ENCODE peak calls at places on chromosomes 7 and 10, in five cellular contexts. One of them, this sample, is unnamed.

GRCh38 chr10:112379635-112380296 is 5.8 kb downstream of the ACSL5 start:
- DNase-seq in activated naive CD8-positive, alpha-beta T cell treated with anti-CD3 and anti-CD28 coated beads, Interleukin-2, amount 50 U/mL, for 24 hours: no peak
- DNase-seq in lung: no peak
- DNase-seq in psoas muscle: no peak
- DNase-seq in NCI-H1092: no peak
- DNase-seq in this sample: no peak

GRCh38 chr10:69641261-69641980 is 11.4 kb downstream of the FAM241B start:
- DNase-seq in lung: no peak
- DNase-seq in NCI-H1092: no peak
- DNase-seq in psoas muscle: no peak
- DNase-seq in activated naive CD8-positive, alpha-beta T cell treated with anti-CD3 and anti-CD28 coated beads, Interleukin-2, amount 50 U/mL, for 24 hours: no peak
- DNase-seq in this sample: no peak

GRCh38 chr7:7157177-7157886 is 25.0 kb upstream of the C1GALT1 start:
- DNase-seq in NCI-H1092: no peak
- DNase-seq in lung: no peak
- DNase-seq in activated naive CD8-positive, alpha-beta T cell treated with anti-CD3 and anti-CD28 coated beads, Interleukin-2, amount 50 U/mL, for 24 hours: peak
- DNase-seq in psoas muscle: no peak
- DNase-seq in this sample: no peak

GRCh38 chr7:155233703-155234492 is 63.8 kb upstream of the INSIG1 start:
- DNase-seq in psoas muscle: no peak
- DNase-seq in NCI-H1092: no peak
- DNase-seq in lung: no peak
- DNase-seq in activated naive CD8-positive, alpha-beta T cell treated with anti-CD3 and anti-CD28 coated beads, Interleukin-2, amount 50 U/mL, for 24 hours: no peak
- DNase-seq in this sample: no peak

GRCh38 chr10:48447356-48448215 is 141.1 kb downstream of the MAPK8 start:
- DNase-seq in activated naive CD8-positive, alpha-beta T cell treated with anti-CD3 and anti-CD28 coated beads, Interleukin-2, amount 50 U/mL, for 24 hours: no peak
- DNase-seq in lung: no peak
- DNase-seq in NCI-H1092: no peak
- DNase-seq in psoas muscle: no peak
- DNase-seq in this sample: no peak

GRCh38 chr10:32955299-32955772 is 2.7 kb downstream of the ITGB1 start:
- DNase-seq in lung: no peak
- DNase-seq in NCI-H1092: no peak
- DNase-seq in psoas muscle: no peak
- DNase-seq in activated naive CD8-positive, alpha-beta T cell treated with anti-CD3 and anti-CD28 coated beads, Interleukin-2, amount 50 U/mL, for 24 hours: no peak
- DNase-seq in this sample: no peak

GRCh38 chr10:95485445-95485844 is 75.7 kb downstream of the SORBS1 start:
- DNase-seq in NCI-H1092: no peak
- DNase-seq in lung: no peak
- DNase-seq in activated naive CD8-positive, alpha-beta T cell treated with anti-CD3 and anti-CD28 coated beads, Interleukin-2, amount 50 U/mL, for 24 hours: no peak
- DNase-seq in psoas muscle: no peak
- DNase-seq in this sample: no peak

GRCh38 chr10:88598060-88598459 is 11.5 kb downstream of the LIPJ start:
- DNase-seq in psoas muscle: no peak
- DNase-seq in activated naive CD8-positive, alpha-beta T cell treated with anti-CD3 and anti-CD28 coated beads, Interleukin-2, amount 50 U/mL, for 24 hours: no peak
- DNase-seq in NCI-H1092: no peak
- DNase-seq in lung: no peak
- DNase-seq in this sample: no peak

GRCh38 chr10:61000769-61001730 is 57.1 kb upstream of the RHOBTB1 start:
- DNase-seq in activated naive CD8-positive, alpha-beta T cell treated with anti-CD3 and anti-CD28 coated beads, Interleukin-2, amount 50 U/mL, for 24 hours: peak
- DNase-seq in NCI-H1092: no peak
- DNase-seq in lung: no peak
- DNase-seq in psoas muscle: no peak
- DNase-seq in this sample: peak

GRCh38 chr10:81724431-81724830 is 150.6 kb upstream of the NRG3 start:
- DNase-seq in NCI-H1092: no peak
- DNase-seq in psoas muscle: no peak
- DNase-seq in activated naive CD8-positive, alpha-beta T cell treated with anti-CD3 and anti-CD28 coated beads, Interleukin-2, amount 50 U/mL, for 24 hours: no peak
- DNase-seq in lung: no peak
- DNase-seq in this sample: no peak

GRCh38 chr10:74460812-74461211 is 309.8 kb downstream of the ADK start:
- DNase-seq in psoas muscle: no peak
- DNase-seq in activated naive CD8-positive, alpha-beta T cell treated with anti-CD3 and anti-CD28 coated beads, Interleukin-2, amount 50 U/mL, for 24 hours: no peak
- DNase-seq in NCI-H1092: no peak
- DNase-seq in lung: no peak
- DNase-seq in this sample: no peak

GRCh38 chr7:36796850-36797618 is 72.7 kb upstream of the AOAH start:
- DNase-seq in activated naive CD8-positive, alpha-beta T cell treated with anti-CD3 and anti-CD28 coated beads, Interleukin-2, amount 50 U/mL, for 24 hours: no peak
- DNase-seq in psoas muscle: no peak
- DNase-seq in NCI-H1092: no peak
- DNase-seq in lung: no peak
- DNase-seq in this sample: no peak

GRCh38 chr7:34123316-34123715 is 218.0 kb downstream of the BMPER start:
- DNase-seq in NCI-H1092: no peak
- DNase-seq in psoas muscle: no peak
- DNase-seq in activated naive CD8-positive, alpha-beta T cell treated with anti-CD3 and anti-CD28 coated beads, Interleukin-2, amount 50 U/mL, for 24 hours: no peak
- DNase-seq in lung: no peak
- DNase-seq in this sample: no peak

GRCh38 chr10:58266826-58267712 is 625 bp downstream of the IPMK start:
- DNase-seq in lung: peak
- DNase-seq in psoas muscle: peak
- DNase-seq in NCI-H1092: no peak
- DNase-seq in activated naive CD8-positive, alpha-beta T cell treated with anti-CD3 and anti-CD28 coated beads, Interleukin-2, amount 50 U/mL, for 24 hours: peak
- DNase-seq in this sample: peak

GRCh38 chr7:11341285-11341944 is 367.7 kb downstream of the PHF14 start:
- DNase-seq in activated naive CD8-positive, alpha-beta T cell treated with anti-CD3 and anti-CD28 coated beads, Interleukin-2, amount 50 U/mL, for 24 hours: no peak
- DNase-seq in psoas muscle: no peak
- DNase-seq in NCI-H1092: peak
- DNase-seq in lung: no peak
- DNase-seq in this sample: peak

GRCh38 chr10:22977751-22978150 is 49.9 kb downstream of the ARMC3 start:
- DNase-seq in lung: no peak
- DNase-seq in NCI-H1092: no peak
- DNase-seq in psoas muscle: no peak
- DNase-seq in activated naive CD8-positive, alpha-beta T cell treated with anti-CD3 and anti-CD28 coated beads, Interleukin-2, amount 50 U/mL, for 24 hours: no peak
- DNase-seq in this sample: no peak

GRCh38 chr10:119246862-119247549 is 39.6 kb downstream of the GRK5 start:
- DNase-seq in psoas muscle: peak
- DNase-seq in lung: no peak
- DNase-seq in activated naive CD8-positive, alpha-beta T cell treated with anti-CD3 and anti-CD28 coated beads, Interleukin-2, amount 50 U/mL, for 24 hours: no peak
- DNase-seq in NCI-H1092: no peak
- DNase-seq in this sample: no peak

GRCh38 chr10:91043173-91043910 is 122.5 kb upstream of the ANKRD1 start:
- DNase-seq in activated naive CD8-positive, alpha-beta T cell treated with anti-CD3 and anti-CD28 coated beads, Interleukin-2, amount 50 U/mL, for 24 hours: no peak
- DNase-seq in psoas muscle: no peak
- DNase-seq in lung: no peak
- DNase-seq in NCI-H1092: peak
- DNase-seq in this sample: peak

GRCh38 chr7:145644426-145645154 is 472.0 kb upstream of the CNTNAP2 start:
- DNase-seq in activated naive CD8-positive, alpha-beta T cell treated with anti-CD3 and anti-CD28 coated beads, Interleukin-2, amount 50 U/mL, for 24 hours: no peak
- DNase-seq in psoas muscle: no peak
- DNase-seq in lung: no peak
- DNase-seq in NCI-H1092: no peak
- DNase-seq in this sample: no peak

GRCh38 chr7:16667355-16667754 is 21.4 kb downstream of the BZW2 start:
- DNase-seq in NCI-H1092: no peak
- DNase-seq in psoas muscle: no peak
- DNase-seq in lung: no peak
- DNase-seq in activated naive CD8-positive, alpha-beta T cell treated with anti-CD3 and anti-CD28 coated beads, Interleukin-2, amount 50 U/mL, for 24 hours: no peak
- DNase-seq in this sample: no peak

GRCh38 chr7:192701-193536 is 548 bp downstream of the FAM20C start:
- DNase-seq in psoas muscle: no peak
- DNase-seq in lung: no peak
- DNase-seq in NCI-H1092: no peak
- DNase-seq in activated naive CD8-positive, alpha-beta T cell treated with anti-CD3 and anti-CD28 coated beads, Interleukin-2, amount 50 U/mL, for 24 hours: no peak
- DNase-seq in this sample: peak

GRCh38 chr7:85230623-85231022 is 43.8 kb upstream of the SEMA3D start:
- DNase-seq in psoas muscle: no peak
- DNase-seq in lung: no peak
- DNase-seq in NCI-H1092: no peak
- DNase-seq in activated naive CD8-positive, alpha-beta T cell treated with anti-CD3 and anti-CD28 coated beads, Interleukin-2, amount 50 U/mL, for 24 hours: no peak
- DNase-seq in this sample: no peak

GRCh38 chr7:131122394-131122793 is 205.3 kb upstream of the MKLN1 start:
- DNase-seq in NCI-H1092: no peak
- DNase-seq in activated naive CD8-positive, alpha-beta T cell treated with anti-CD3 and anti-CD28 coated beads, Interleukin-2, amount 50 U/mL, for 24 hours: no peak
- DNase-seq in lung: no peak
- DNase-seq in psoas muscle: no peak
- DNase-seq in this sample: no peak

GRCh38 chr7:96789914-96790313 is 80.3 kb upstream of the SEM1 start:
- DNase-seq in lung: no peak
- DNase-seq in psoas muscle: no peak
- DNase-seq in NCI-H1092: no peak
- DNase-seq in activated naive CD8-positive, alpha-beta T cell treated with anti-CD3 and anti-CD28 coated beads, Interleukin-2, amount 50 U/mL, for 24 hours: no peak
- DNase-seq in this sample: no peak

GRCh38 chr10:123301077-123301875 is 147.1 kb downstream of the BUB3 start:
- DNase-seq in psoas muscle: peak
- DNase-seq in activated naive CD8-positive, alpha-beta T cell treated with anti-CD3 and anti-CD28 coated beads, Interleukin-2, amount 50 U/mL, for 24 hours: no peak
- DNase-seq in lung: no peak
- DNase-seq in NCI-H1092: peak
- DNase-seq in this sample: no peak

GRCh38 chr7:15954671-15955354 is 268.3 kb upstream of the MEOX2 start:
- DNase-seq in NCI-H1092: no peak
- DNase-seq in lung: no peak
- DNase-seq in psoas muscle: no peak
- DNase-seq in activated naive CD8-positive, alpha-beta T cell treated with anti-CD3 and anti-CD28 coated beads, Interleukin-2, amount 50 U/mL, for 24 hours: no peak
- DNase-seq in this sample: no peak

GRCh38 chr7:57361406-57361805 is 88.6 kb upstream of the ZNF716 start:
- DNase-seq in activated naive CD8-positive, alpha-beta T cell treated with anti-CD3 and anti-CD28 coated beads, Interleukin-2, amount 50 U/mL, for 24 hours: no peak
- DNase-seq in psoas muscle: no peak
- DNase-seq in NCI-H1092: no peak
- DNase-seq in lung: no peak
- DNase-seq in this sample: no peak

This sample was measured in NCI-H1105 treated with DMSO at 0.1 percent for 48 hours.